ENCODE peak calls at places on chromosome 4, in five cellular contexts. One of them, this sample, is unnamed.

GRCh38 chr4:138558886-138559285 is 316.7 kb upstream of the SLC7A11 start:
- DNase-seq in anterior cingulate cortex: no peak
- DNase-seq in progenitor cell of endocrine pancreas: no peak
- DNase-seq in RKO: no peak
- DNase-seq in IMR-90: no peak
- DNase-seq in this sample: no peak

GRCh38 chr4:15526924-15527592 is 57.4 kb downstream of the CC2D2A start:
- DNase-seq in anterior cingulate cortex: no peak
- DNase-seq in progenitor cell of endocrine pancreas: no peak
- DNase-seq in RKO: no peak
- DNase-seq in IMR-90: no peak
- DNase-seq in this sample: no peak

GRCh38 chr4:138658518-138658917 is 357.1 kb upstream of the NOCT start:
- DNase-seq in anterior cingulate cortex: no peak
- DNase-seq in progenitor cell of endocrine pancreas: no peak
- DNase-seq in RKO: no peak
- DNase-seq in IMR-90: no peak
- DNase-seq in this sample: no peak

GRCh38 chr4:47933798-47934197 is 19.4 kb upstream of the NFXL1 start:
- DNase-seq in anterior cingulate cortex: no peak
- DNase-seq in progenitor cell of endocrine pancreas: no peak
- DNase-seq in RKO: peak
- DNase-seq in IMR-90: peak
- DNase-seq in this sample: peak

GRCh38 chr4:82715731-82716617 is 82.6 kb downstream of the SCD5 start:
- DNase-seq in anterior cingulate cortex: no peak
- DNase-seq in progenitor cell of endocrine pancreas: no peak
- DNase-seq in RKO: peak
- DNase-seq in IMR-90: peak
- DNase-seq in this sample: peak

GRCh38 chr4:136867465-136867864 is 664.8 kb downstream of the PCDH18 start:
- DNase-seq in anterior cingulate cortex: no peak
- DNase-seq in progenitor cell of endocrine pancreas: no peak
- DNase-seq in RKO: no peak
- DNase-seq in IMR-90: no peak
- DNase-seq in this sample: no peak

GRCh38 chr4:119479180-119479814 is 149.3 kb downstream of the PDE5A start:
- DNase-seq in anterior cingulate cortex: no peak
- DNase-seq in progenitor cell of endocrine pancreas: no peak
- DNase-seq in RKO: no peak
- DNase-seq in IMR-90: no peak
- DNase-seq in this sample: no peak

GRCh38 chr4:9987749-9988346 is 33.4 kb downstream of the SLC2A9 start:
- DNase-seq in anterior cingulate cortex: no peak
- DNase-seq in progenitor cell of endocrine pancreas: no peak
- DNase-seq in RKO: no peak
- DNase-seq in IMR-90: no peak
- DNase-seq in this sample: no peak

GRCh38 chr4:156974264-156974663 is 2.7 kb upstream of the PDGFC start:
- DNase-seq in anterior cingulate cortex: no peak
- DNase-seq in progenitor cell of endocrine pancreas: no peak
- DNase-seq in RKO: no peak
- DNase-seq in IMR-90: peak
- DNase-seq in this sample: peak